ENCODE peak calls at places on chromosome 6, in ten cellular contexts. One of them, this sample, is unnamed. For H3K4me1, the result is how much of the 10 kb centered on the place peaks cover.

GRCh38 chr6:46452312-46452917 is 38.8 kb downstream of the RCAN2 start:
- DNase-seq in body of pancreas: no peak
- DNase-seq in GM23248: no peak
- DNase-seq in heart right ventricle: no peak
- DNase-seq in naive thymus-derived CD4-positive, alpha-beta T cell: no peak
- DNase-seq in neuronal stem cell: no peak
- DNase-seq in tibial artery: no peak
- DNase-seq in CD8-positive, alpha-beta T cell: no peak
- DNase-seq in heart left ventricle: no peak
- DNase-seq in pancreas: no peak
- DNase-seq in this sample: no peak

GRCh38 chr6:89050155-89050554 is 30.4 kb upstream of the PNRC1 start:
- DNase-seq in heart right ventricle: peak
- DNase-seq in heart left ventricle: no peak
- DNase-seq in CD8-positive, alpha-beta T cell: no peak
- DNase-seq in neuronal stem cell: no peak
- DNase-seq in tibial artery: peak
- DNase-seq in GM23248: peak
- DNase-seq in body of pancreas: peak
- DNase-seq in pancreas: peak
- DNase-seq in naive thymus-derived CD4-positive, alpha-beta T cell: no peak
- DNase-seq in this sample: peak

GRCh38 chr6:7468382-7469081 is 72.9 kb upstream of the DSP start:
- DNase-seq in GM23248: peak
- DNase-seq in naive thymus-derived CD4-positive, alpha-beta T cell: no peak
- DNase-seq in neuronal stem cell: no peak
- DNase-seq in pancreas: no peak
- DNase-seq in tibial artery: no peak
- DNase-seq in CD8-positive, alpha-beta T cell: no peak
- DNase-seq in body of pancreas: no peak
- DNase-seq in heart right ventricle: peak
- DNase-seq in heart left ventricle: peak
- DNase-seq in this sample: peak

GRCh38 chr6:73556796-73557195 is 36.0 kb upstream of the EEF1A1 start:
- DNase-seq in GM23248: no peak
- DNase-seq in naive thymus-derived CD4-positive, alpha-beta T cell: no peak
- DNase-seq in tibial artery: no peak
- DNase-seq in neuronal stem cell: no peak
- DNase-seq in CD8-positive, alpha-beta T cell: no peak
- DNase-seq in heart left ventricle: no peak
- DNase-seq in pancreas: no peak
- DNase-seq in heart right ventricle: no peak
- DNase-seq in body of pancreas: no peak
- DNase-seq in this sample: no peak

GRCh38 chr6:29763491-29764289 is 40.5 kb downstream of the HLA-F start:
- DNase-seq in body of pancreas: no peak
- DNase-seq in neuronal stem cell: no peak
- DNase-seq in CD8-positive, alpha-beta T cell: no peak
- DNase-seq in tibial artery: no peak
- DNase-seq in pancreas: no peak
- DNase-seq in heart right ventricle: no peak
- DNase-seq in heart left ventricle: no peak
- DNase-seq in naive thymus-derived CD4-positive, alpha-beta T cell: no peak
- DNase-seq in GM23248: peak
- DNase-seq in this sample: no peak

GRCh38 chr6:148414836-148415235 is 72.2 kb downstream of the SASH1 start:
- DNase-seq in pancreas: no peak
- DNase-seq in naive thymus-derived CD4-positive, alpha-beta T cell: no peak
- DNase-seq in tibial artery: no peak
- DNase-seq in body of pancreas: no peak
- DNase-seq in GM23248: peak
- DNase-seq in CD8-positive, alpha-beta T cell: no peak
- DNase-seq in heart right ventricle: no peak
- DNase-seq in neuronal stem cell: no peak
- DNase-seq in heart left ventricle: no peak
- DNase-seq in this sample: no peak

GRCh38 chr6:143339223-143339622 is 111.3 kb downstream of the ADAT2 start:
- DNase-seq in neuronal stem cell: no peak
- DNase-seq in CD8-positive, alpha-beta T cell: no peak
- DNase-seq in heart right ventricle: no peak
- DNase-seq in naive thymus-derived CD4-positive, alpha-beta T cell: no peak
- DNase-seq in heart left ventricle: no peak
- DNase-seq in body of pancreas: no peak
- DNase-seq in GM23248: peak
- DNase-seq in tibial artery: no peak
- DNase-seq in pancreas: no peak
- DNase-seq in this sample: no peak

GRCh38 chr6:3205913-3206312 is 21.5 kb downstream of the TUBB2B start:
- DNase-seq in CD8-positive, alpha-beta T cell: no peak
- DNase-seq in naive thymus-derived CD4-positive, alpha-beta T cell: no peak
- DNase-seq in heart left ventricle: no peak
- DNase-seq in GM23248: peak
- DNase-seq in heart right ventricle: no peak
- DNase-seq in pancreas: no peak
- DNase-seq in tibial artery: no peak
- DNase-seq in body of pancreas: no peak
- DNase-seq in neuronal stem cell: no peak
- DNase-seq in this sample: no peak

GRCh38 chr6:143993965-143994646 is 14.0 kb downstream of the PLAGL1 start:
- DNase-seq in tibial artery: no peak
- DNase-seq in GM23248: no peak
- DNase-seq in body of pancreas: no peak
- DNase-seq in heart right ventricle: no peak
- DNase-seq in CD8-positive, alpha-beta T cell: no peak
- DNase-seq in pancreas: no peak
- DNase-seq in naive thymus-derived CD4-positive, alpha-beta T cell: no peak
- DNase-seq in heart left ventricle: no peak
- DNase-seq in neuronal stem cell: no peak
- DNase-seq in this sample: no peak

GRCh38 chr6:122623279-122623678 is 13.1 kb downstream of the PKIB start:
- DNase-seq in naive thymus-derived CD4-positive, alpha-beta T cell: no peak
- DNase-seq in body of pancreas: no peak
- DNase-seq in CD8-positive, alpha-beta T cell: no peak
- DNase-seq in tibial artery: no peak
- DNase-seq in pancreas: no peak
- DNase-seq in neuronal stem cell: no peak
- DNase-seq in heart right ventricle: no peak
- DNase-seq in GM23248: no peak
- DNase-seq in heart left ventricle: no peak
- DNase-seq in this sample: no peak
- H3K4me1 ChIP-seq in naive thymus-derived CD4-positive, alpha-beta T cell: under half
- H3K4me1 ChIP-seq in body of pancreas: under half
- H3K4me1 ChIP-seq in CD8-positive, alpha-beta T cell: under half
- H3K4me1 ChIP-seq in tibial artery: under half
- H3K4me1 ChIP-seq in pancreas: under half
- H3K4me1 ChIP-seq in neuronal stem cell: under half
- H3K4me1 ChIP-seq in heart right ventricle: under half
- H3K4me1 ChIP-seq in GM23248: under half
- H3K4me1 ChIP-seq in heart left ventricle: under half
- H3K4me1 ChIP-seq in this sample: under half

DNA sequence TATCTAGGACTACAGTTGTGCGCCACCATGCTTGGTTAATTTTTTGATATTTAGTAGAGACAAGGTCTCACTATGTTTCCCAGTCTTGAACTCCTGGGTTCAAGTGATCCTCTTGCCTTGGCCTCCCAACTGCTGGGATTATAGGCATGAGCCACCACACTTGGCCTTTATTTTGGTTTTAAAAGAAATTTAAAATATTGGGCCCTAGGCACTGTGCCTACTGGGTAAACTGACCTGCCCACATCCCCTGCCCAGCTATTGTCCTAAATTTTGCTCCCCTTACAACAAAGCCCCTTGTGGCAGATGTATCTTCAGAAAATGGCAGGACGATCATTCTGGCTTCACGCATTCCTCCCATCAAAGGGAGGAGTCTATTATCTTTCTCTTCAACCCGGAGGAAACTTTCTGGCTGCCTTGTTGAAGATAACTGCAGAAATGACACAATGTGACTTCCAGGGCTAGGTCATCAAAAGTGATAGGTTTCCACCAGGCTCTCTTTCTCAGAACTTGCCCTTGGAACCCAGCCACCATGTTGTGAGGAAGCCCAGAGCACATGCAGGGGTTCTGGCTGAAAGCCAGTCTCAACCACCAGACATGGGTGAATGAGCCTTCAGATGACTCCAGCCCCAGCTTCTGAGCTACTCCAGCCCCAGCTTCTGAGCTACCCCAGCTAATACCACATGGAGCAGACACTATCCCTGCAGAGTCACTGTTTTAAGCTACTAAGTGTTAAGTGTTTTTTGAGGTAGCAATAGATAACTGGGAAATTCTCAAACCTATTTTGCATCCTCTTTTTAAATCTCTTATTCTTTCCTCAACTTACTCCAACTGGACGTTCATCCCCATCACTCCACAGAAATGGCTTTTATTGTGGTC is 4.6 kb upstream of the GUCA1B start:
- DNase-seq in heart right ventricle: no peak
- DNase-seq in GM23248: peak
- DNase-seq in body of pancreas: no peak
- DNase-seq in tibial artery: no peak
- DNase-seq in heart left ventricle: no peak
- DNase-seq in neuronal stem cell: no peak
- DNase-seq in CD8-positive, alpha-beta T cell: no peak
- DNase-seq in pancreas: no peak
- DNase-seq in naive thymus-derived CD4-positive, alpha-beta T cell: no peak
- DNase-seq in this sample: no peak
- H3K4me1 ChIP-seq in heart right ventricle: under half
- H3K4me1 ChIP-seq in GM23248: half or more
- H3K4me1 ChIP-seq in body of pancreas: under half
- H3K4me1 ChIP-seq in tibial artery: under half
- H3K4me1 ChIP-seq in heart left ventricle: under half
- H3K4me1 ChIP-seq in neuronal stem cell: under half
- H3K4me1 ChIP-seq in CD8-positive, alpha-beta T cell: under half
- H3K4me1 ChIP-seq in pancreas: under half
- H3K4me1 ChIP-seq in naive thymus-derived CD4-positive, alpha-beta T cell: under half
- H3K4me1 ChIP-seq in this sample: under half

GRCh38 chr6:341914-342831 is 49.4 kb upstream of the IRF4 start:
- DNase-seq in neuronal stem cell: no peak
- DNase-seq in heart right ventricle: no peak
- DNase-seq in body of pancreas: no peak
- DNase-seq in GM23248: no peak
- DNase-seq in naive thymus-derived CD4-positive, alpha-beta T cell: no peak
- DNase-seq in tibial artery: no peak
- DNase-seq in pancreas: no peak
- DNase-seq in CD8-positive, alpha-beta T cell: no peak
- DNase-seq in heart left ventricle: no peak
- DNase-seq in this sample: no peak

GRCh38 chr6:343960-344815 is 47.4 kb upstream of the IRF4 start:
- DNase-seq in tibial artery: no peak
- DNase-seq in neuronal stem cell: no peak
- DNase-seq in GM23248: no peak
- DNase-seq in heart left ventricle: no peak
- DNase-seq in pancreas: no peak
- DNase-seq in CD8-positive, alpha-beta T cell: no peak
- DNase-seq in body of pancreas: no peak
- DNase-seq in naive thymus-derived CD4-positive, alpha-beta T cell: no peak
- DNase-seq in heart right ventricle: peak
- DNase-seq in this sample: no peak

GRCh38 chr6:340991-341827 is 48.9 kb downstream of the DUSP22 start:
- DNase-seq in heart left ventricle: no peak
- DNase-seq in neuronal stem cell: no peak
- DNase-seq in tibial artery: peak
- DNase-seq in heart right ventricle: no peak
- DNase-seq in CD8-positive, alpha-beta T cell: no peak
- DNase-seq in naive thymus-derived CD4-positive, alpha-beta T cell: no peak
- DNase-seq in body of pancreas: no peak
- DNase-seq in pancreas: no peak
- DNase-seq in GM23248: no peak
- DNase-seq in this sample: no peak

GRCh38 chr6:343226-343935 is 48.2 kb upstream of the IRF4 start:
- DNase-seq in heart right ventricle: no peak
- DNase-seq in pancreas: no peak
- DNase-seq in heart left ventricle: no peak
- DNase-seq in neuronal stem cell: no peak
- DNase-seq in CD8-positive, alpha-beta T cell: no peak
- DNase-seq in GM23248: no peak
- DNase-seq in tibial artery: no peak
- DNase-seq in naive thymus-derived CD4-positive, alpha-beta T cell: no peak
- DNase-seq in body of pancreas: no peak
- DNase-seq in this sample: no peak

GRCh38 chr6:342832-343179 is 48.7 kb upstream of the IRF4 start:
- DNase-seq in pancreas: no peak
- DNase-seq in neuronal stem cell: no peak
- DNase-seq in tibial artery: no peak
- DNase-seq in heart right ventricle: no peak
- DNase-seq in heart left ventricle: no peak
- DNase-seq in body of pancreas: no peak
- DNase-seq in CD8-positive, alpha-beta T cell: no peak
- DNase-seq in GM23248: no peak
- DNase-seq in naive thymus-derived CD4-positive, alpha-beta T cell: no peak
- DNase-seq in this sample: no peak
- H3K4me1 ChIP-seq in pancreas: under half
- H3K4me1 ChIP-seq in neuronal stem cell: under half
- H3K4me1 ChIP-seq in tibial artery: under half
- H3K4me1 ChIP-seq in heart right ventricle: under half
- H3K4me1 ChIP-seq in heart left ventricle: under half
- H3K4me1 ChIP-seq in body of pancreas: under half
- H3K4me1 ChIP-seq in CD8-positive, alpha-beta T cell: under half
- H3K4me1 ChIP-seq in GM23248: under half
- H3K4me1 ChIP-seq in naive thymus-derived CD4-positive, alpha-beta T cell: under half
- H3K4me1 ChIP-seq in this sample: under half

GRCh38 chr6:35046098-35046497 is 95.0 kb downstream of the TCP11 start:
- DNase-seq in heart left ventricle: no peak
- DNase-seq in tibial artery: no peak
- DNase-seq in neuronal stem cell: peak
- DNase-seq in heart right ventricle: no peak
- DNase-seq in pancreas: no peak
- DNase-seq in GM23248: no peak
- DNase-seq in naive thymus-derived CD4-positive, alpha-beta T cell: no peak
- DNase-seq in CD8-positive, alpha-beta T cell: no peak
- DNase-seq in body of pancreas: no peak
- DNase-seq in this sample: no peak

GRCh38 chr6:35047265-35048011 is 93.7 kb downstream of the TCP11 start:
- DNase-seq in pancreas: no peak
- DNase-seq in CD8-positive, alpha-beta T cell: no peak
- DNase-seq in naive thymus-derived CD4-positive, alpha-beta T cell: peak
- DNase-seq in heart left ventricle: no peak
- DNase-seq in neuronal stem cell: no peak
- DNase-seq in heart right ventricle: no peak
- DNase-seq in tibial artery: peak
- DNase-seq in body of pancreas: no peak
- DNase-seq in GM23248: peak
- DNase-seq in this sample: no peak

GRCh38 chr6:35048031-35048613 is 93.0 kb downstream of the TCP11 start:
- DNase-seq in tibial artery: peak
- DNase-seq in body of pancreas: no peak
- DNase-seq in heart left ventricle: no peak
- DNase-seq in pancreas: no peak
- DNase-seq in neuronal stem cell: peak
- DNase-seq in naive thymus-derived CD4-positive, alpha-beta T cell: no peak
- DNase-seq in CD8-positive, alpha-beta T cell: no peak
- DNase-seq in heart right ventricle: no peak
- DNase-seq in GM23248: peak
- DNase-seq in this sample: peak

GRCh38 chr6:35048631-35049083 is 92.5 kb downstream of the TCP11 start:
- DNase-seq in neuronal stem cell: no peak
- DNase-seq in body of pancreas: no peak
- DNase-seq in GM23248: peak
- DNase-seq in tibial artery: peak
- DNase-seq in heart right ventricle: no peak
- DNase-seq in CD8-positive, alpha-beta T cell: no peak
- DNase-seq in heart left ventricle: peak
- DNase-seq in pancreas: peak
- DNase-seq in naive thymus-derived CD4-positive, alpha-beta T cell: peak
- DNase-seq in this sample: peak

GRCh38 chr6:35046862-35047261 is 94.3 kb downstream of the TCP11 start:
- DNase-seq in body of pancreas: no peak
- DNase-seq in neuronal stem cell: no peak
- DNase-seq in GM23248: peak
- DNase-seq in naive thymus-derived CD4-positive, alpha-beta T cell: no peak
- DNase-seq in CD8-positive, alpha-beta T cell: no peak
- DNase-seq in pancreas: no peak
- DNase-seq in heart left ventricle: no peak
- DNase-seq in tibial artery: peak
- DNase-seq in heart right ventricle: no peak
- DNase-seq in this sample: no peak
- H3K4me1 ChIP-seq in body of pancreas: half or more
- H3K4me1 ChIP-seq in neuronal stem cell: half or more
- H3K4me1 ChIP-seq in GM23248: half or more
- H3K4me1 ChIP-seq in naive thymus-derived CD4-positive, alpha-beta T cell: under half
- H3K4me1 ChIP-seq in CD8-positive, alpha-beta T cell: under half
- H3K4me1 ChIP-seq in pancreas: under half
- H3K4me1 ChIP-seq in heart left ventricle: half or more
- H3K4me1 ChIP-seq in tibial artery: under half
- H3K4me1 ChIP-seq in heart right ventricle: half or more
- H3K4me1 ChIP-seq in this sample: half or more